ENCODE peak calls at places on chromosomes 3 and 15, in five cellular contexts. N, S, I, D and L are unnamed samples.
A peak's percentile ranks its signal among the peaks of the same experiment; 100 is the strongest.

GRCh38 chr3:183896610-183897009 is 11.9 kb upstream of the PARL start:
- DNase-seq in S (no peak), I (no peak), D (no peak), N (no peak), L (no peak)

GRCh38 chr3:187914231-187914630 is 169.0 kb upstream of the BCL6 start:
- DNase-seq in S (peak; percentile 77), I (no peak), D (peak; percentile 34), N (no peak), L (no peak)

GRCh38 chr3:56812749-56813655 is 11.3 kb upstream of the ARHGEF3 start:
- DNase-seq in D (no peak), N (no peak), S (peak; percentile 64), I (no peak), L (no peak)

GRCh38 chr3:71495708-71496472 is 87.6 kb downstream of the FOXP1 start:
- DNase-seq in I (peak; percentile 77), D (no peak), S (peak; percentile 92), N (no peak), L (peak; percentile 64)

GRCh38 chr15:67138946-67139855 is 73.8 kb downstream of the SMAD3 start:
- DNase-seq in I (no peak), D (no peak), N (no peak), S (no peak), L (peak; percentile 31)

GRCh38 chr3:82957079-82957478 is 1195.6 kb upstream of the GBE1 start:
- DNase-seq in S (no peak), I (no peak), N (no peak), D (no peak), L (no peak)

GRCh38 chr15:90882781-90883525 is 1.4 kb upstream of the FES start:
- DNase-seq in N (no peak), S (no peak), D (no peak), I (no peak), L (no peak)

GRCh38 chr3:55206000-55206399 is 278.1 kb upstream of the LRTM1 start:
- DNase-seq in I (no peak), S (no peak), D (no peak), N (no peak), L (no peak)

GRCh38 chr3:143071776-143072175 is 47.8 kb upstream of the CHST2 start:
- DNase-seq in I (no peak), D (no peak), N (no peak), S (no peak), L (no peak)

GRCh38 chr3:13014755-13015285 is 58.4 kb downstream of the IQSEC1 start:
- DNase-seq in N (no peak), I (no peak), S (no peak), D (no peak), L (no peak)

GRCh38 chr3:112046599-112046998 is 12.1 kb downstream of the TMPRSS7 start:
- DNase-seq in D (no peak), I (no peak), N (no peak), S (peak; percentile 55), L (no peak)

GRCh38 chr3:118110196-118110595 is 924.5 kb downstream of the IGSF11 start:
- DNase-seq in S (peak; percentile 65), N (no peak), D (no peak), I (no peak), L (no peak)

GRCh38 chr3:167166594-167167253 is 213.4 kb downstream of the ZBBX start:
- DNase-seq in I (no peak), S (no peak), N (peak; percentile 76), D (peak; percentile 75), L (peak; percentile 71)

GRCh38 chr3:112646623-112647022 is 5.7 kb upstream of the CCDC80 start:
- DNase-seq in D (no peak), S (no peak), I (peak; percentile 86), N (no peak), L (peak; percentile 57)

GRCh38 chr3:40871411-40871810 is 327.9 kb upstream of the CTNNB1 start:
- DNase-seq in I (no peak), D (peak; percentile 25), N (no peak), S (no peak), L (peak; percentile 83)

GRCh38 chr3:179750720-179751328 is 98.0 kb downstream of the USP13 start:
- DNase-seq in N (peak; percentile 46), I (peak; percentile 27), S (peak; percentile 20), D (no peak), L (no peak)

GRCh38 chr3:15754047-15754446 is 43.7 kb downstream of the ANKRD28 start:
- DNase-seq in I (peak; percentile 47), S (peak; percentile 72), N (no peak), D (no peak), L (no peak)

GRCh38 chr3:132595036-132595435 is 2.0 kb upstream of the ACKR4 start:
- DNase-seq in N (peak; percentile 70), S (peak; percentile 88), I (no peak), D (no peak), L (peak; percentile 48)

GRCh38 chr15:56215769-56216168 is 27.9 kb downstream of the RFX7 start:
- DNase-seq in S (no peak), N (no peak), I (peak; percentile 17), D (no peak), L (peak; percentile 49)

GRCh38 chr3:11556851-11557644 is 86.7 kb downstream of the VGLL4 start:
- DNase-seq in S (no peak), I (no peak), D (peak; percentile 75), N (no peak), L (no peak)

GRCh38 chr3:50246517-50246954 is 10.5 kb downstream of the GNAI2 start:
- DNase-seq in I (peak; percentile 78), D (no peak), N (peak; percentile 47), S (peak; percentile 98), L (peak; percentile 87)

GRCh38 chr3:117628896-117629295 is 919.3 kb downstream of the TUSC7 start:
- DNase-seq in S (peak; percentile 62), D (no peak), I (peak; percentile 55), N (no peak), L (no peak)

GRCh38 chr15:99279290-99279689 is 28.0 kb downstream of the LRRC28 start:
- DNase-seq in S (no peak), D (no peak), N (no peak), I (no peak), L (no peak)

GRCh38 chr3:3799173-3800075 is at the start of gene LRRN1:
- DNase-seq in I (no peak), S (no peak), D (peak; percentile 48), N (peak; percentile 98), L (peak; percentile 96)

GRCh38 chr15:41774873-41775417 is 661 bp downstream of the MAPKBP1 start:
- DNase-seq in I (no peak), D (no peak), S (no peak), N (no peak), L (no peak)

GRCh38 chr3:194275231-194275671 is 75.9 kb downstream of the CPN2 start:
- DNase-seq in I (peak; percentile 19), S (no peak), D (peak; percentile 22), N (no peak), L (peak; percentile 64)

GRCh38 chr3:60696559-60697125 is 554.6 kb downstream of the FHIT start:
- DNase-seq in I (no peak), S (no peak), N (no peak), D (no peak), L (no peak)

GRCh38 chr3:99319961-99320360 is 318.4 kb upstream of the COL8A1 start:
- DNase-seq in D (no peak), S (peak; percentile 57), I (no peak), N (no peak), L (no peak)

GRCh38 chr3:105394177-105394576 is 27.5 kb downstream of the ALCAM start:
- DNase-seq in N (no peak), D (no peak), I (no peak), S (peak; percentile 72), L (peak; percentile 43)

GRCh38 chr3:32443471-32443870 is 51.8 kb downstream of the CMTM7 start:
- DNase-seq in S (peak; percentile 90), I (no peak), N (no peak), D (no peak), L (no peak)

GRCh38 chr3:45021524-45021923 is 4.6 kb upstream of the CLEC3B start:
- DNase-seq in S (no peak), N (no peak), I (no peak), D (peak; percentile 87), L (no peak)

GRCh38 chr3:177905895-177906511 is 630.2 kb upstream of the KCNMB2 start:
- DNase-seq in I (peak; percentile 5), N (peak; percentile 21), S (peak; percentile 28), D (no peak), L (peak; percentile 54)

GRCh38 chr3:185561958-185562357 is 9.6 kb upstream of the LIPH start:
- DNase-seq in D (no peak), I (no peak), N (no peak), S (no peak), L (peak; percentile 54)

GRCh38 chr3:112774293-112774926 is 72.3 kb downstream of the CD200R1L start:
- DNase-seq in N (no peak), S (peak; percentile 91), D (no peak), I (peak; percentile 89), L (no peak)

DNA sequence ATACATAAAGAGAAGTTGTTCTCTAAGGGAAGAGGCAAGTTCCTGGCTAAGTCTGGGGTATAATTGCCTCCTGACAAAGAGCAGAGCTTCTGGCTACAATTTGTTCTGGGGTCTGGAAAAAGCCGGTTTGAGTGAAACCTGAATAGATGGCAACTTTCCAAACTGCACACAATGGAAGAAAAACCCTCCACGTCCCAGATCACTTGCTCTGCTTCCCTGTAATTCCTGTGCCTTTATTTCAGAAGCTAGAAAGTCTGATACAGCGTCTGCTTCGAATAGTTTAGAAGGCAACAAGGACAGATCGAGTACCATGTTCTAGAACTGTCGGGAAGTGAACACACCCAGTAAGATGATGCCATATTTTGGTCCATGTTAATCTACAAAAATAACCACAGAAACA is 1.6 kb upstream of the WDR82 start:
- DNase-seq in N (peak; percentile 57), S (no peak), D (no peak), I (no peak), L (no peak)
- H3K4me1 ChIP-seq in N (peaks cover 32% of the 10 kb centered on the region), S (peaks cover 7% of the 10 kb centered on the region), D (peaks cover 40% of the 10 kb centered on the region), I (peaks cover 56% of the 10 kb centered on the region), L (peaks cover 12% of the 10 kb centered on the region)

DNA sequence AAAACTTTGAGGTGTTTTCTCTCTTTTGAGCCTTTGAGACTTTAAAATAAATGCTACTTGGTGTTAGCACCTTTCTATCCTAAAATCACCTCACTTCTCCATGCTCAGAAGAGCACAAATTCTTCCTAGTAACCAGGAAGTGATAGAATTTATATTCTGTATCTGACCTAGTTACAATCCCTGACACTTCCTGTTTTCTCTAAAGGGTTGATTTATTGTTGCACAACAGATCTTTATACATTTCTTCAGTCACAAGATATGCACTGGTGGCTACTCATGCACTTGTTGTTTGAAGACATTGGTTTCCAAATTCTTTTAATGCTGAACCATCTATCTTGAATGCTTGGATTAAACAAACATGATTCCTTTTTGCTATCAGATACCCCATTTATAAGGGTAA is 47.2 kb upstream of the CNTN3 start:
- DNase-seq in S (no peak), I (no peak), D (no peak), N (no peak), L (no peak)
- H3K27ac ChIP-seq in S (no peak overlapping the region), I (no peak overlapping the region), D (no peak overlapping the region), N (no peak overlapping the region), L (no peak overlapping the region)

GRCh38 chr3:18888370-18888769 is 259.9 kb upstream of the KCNH8 start:
- DNase-seq in I (no peak), N (no peak), D (no peak), S (no peak), L (no peak)
- TF ChIP-seq CTCF in I (no peak), N (peak; percentile 36), D (no peak), S (peak; percentile 16), L (peak; percentile 48)

GRCh38 chr3:124594581-124594980 is 135.7 kb upstream of the UMPS start:
- DNase-seq in I (no peak), S (no peak), D (no peak), N (no peak), L (no peak)
- H3K4me1 ChIP-seq in I (no peaks in the 10 kb centered on the region), S (peaks cover 5% of the 10 kb centered on the region), D (peaks cover 38% of the 10 kb centered on the region), N (peaks cover 10% of the 10 kb centered on the region), L (peaks cover 15% of the 10 kb centered on the region)